ENCODE peak calls at places on chromosomes 5 and 9, in seven cellular contexts. R, A, G, X, O, Z and P are unnamed samples.

GRCh38 chr5:94153736-94154450 is 412.5 kb upstream of the POU5F2 start:
- DNase-seq in R (no peak), A (peak), G (no peak), X (no peak), O (no peak), Z (no peak), P (no peak)

GRCh38 chr5:55110156-55110680 is 7.8 kb downstream of the GZMA start:
- DNase-seq in R (no peak), A (no peak), G (no peak), X (no peak), O (no peak), Z (no peak), P (no peak)

GRCh38 chr5:135327429-135328127 is 71.5 kb downstream of the MACROH2A1 start:
- DNase-seq in R (no peak), A (no peak), G (no peak), X (no peak), O (no peak), Z (no peak), P (no peak)

GRCh38 chr5:673837-674629 is 19.1 kb downstream of the TPPP start:
- DNase-seq in R (no peak), A (no peak), G (no peak), X (no peak), O (no peak), Z (no peak), P (no peak)

GRCh38 chr5:155727512-155728145 is 599.3 kb upstream of the SGCD start:
- DNase-seq in R (peak), A (peak), G (no peak), X (no peak), O (peak), Z (no peak), P (no peak)

GRCh38 chr9:20044686-20045085 is 255.8 kb upstream of the SLC24A2 start:
- DNase-seq in R (no peak), A (peak), G (no peak), X (no peak), O (no peak), Z (no peak), P (no peak)

GRCh38 chr9:23683476-23684095 is 142.5 kb downstream of the ELAVL2 start:
- DNase-seq in R (no peak), A (peak), G (no peak), X (no peak), O (no peak), Z (no peak), P (no peak)

GRCh38 chr5:139646111-139646510 is 2.0 kb upstream of the CXXC5 start:
- DNase-seq in R (no peak), A (no peak), G (no peak), X (no peak), O (no peak), Z (no peak), P (no peak)

GRCh38 chr5:141877478-141878185 is 578 bp downstream of the PCDH1 start:
- DNase-seq in R (no peak), A (no peak), G (no peak), X (no peak), O (no peak), Z (no peak), P (no peak)

GRCh38 chr5:7372399-7372798 is 23.5 kb upstream of the ADCY2 start:
- DNase-seq in R (no peak), A (no peak), G (no peak), X (no peak), O (no peak), Z (no peak), P (no peak)

GRCh38 chr9:114790521-114790920 is 15.3 kb downstream of the TNFSF15 start:
- DNase-seq in R (no peak), A (peak), G (no peak), X (no peak), O (no peak), Z (no peak), P (no peak)

GRCh38 chr9:5736563-5737346 is 96.2 kb downstream of the ERMP1 start:
- DNase-seq in R (no peak), A (no peak), G (no peak), X (no peak), O (no peak), Z (no peak), P (no peak)

GRCh38 chr5:32754251-32754650 is 43.1 kb downstream of the NPR3 start:
- DNase-seq in R (no peak), A (no peak), G (no peak), X (no peak), O (no peak), Z (no peak), P (no peak)

GRCh38 chr5:32753051-32753450 is 41.9 kb downstream of the NPR3 start:
- DNase-seq in R (no peak), A (peak), G (no peak), X (no peak), O (no peak), Z (no peak), P (no peak)

GRCh38 chr5:32753765-32754164 is 42.6 kb downstream of the NPR3 start:
- DNase-seq in R (no peak), A (peak), G (no peak), X (no peak), O (no peak), Z (no peak), P (no peak)
- TF ChIP-seq CTCF in R (no peak), A (peak), G (no peak), X (no peak), O (no peak), Z (no peak), P (no peak)

DNA sequence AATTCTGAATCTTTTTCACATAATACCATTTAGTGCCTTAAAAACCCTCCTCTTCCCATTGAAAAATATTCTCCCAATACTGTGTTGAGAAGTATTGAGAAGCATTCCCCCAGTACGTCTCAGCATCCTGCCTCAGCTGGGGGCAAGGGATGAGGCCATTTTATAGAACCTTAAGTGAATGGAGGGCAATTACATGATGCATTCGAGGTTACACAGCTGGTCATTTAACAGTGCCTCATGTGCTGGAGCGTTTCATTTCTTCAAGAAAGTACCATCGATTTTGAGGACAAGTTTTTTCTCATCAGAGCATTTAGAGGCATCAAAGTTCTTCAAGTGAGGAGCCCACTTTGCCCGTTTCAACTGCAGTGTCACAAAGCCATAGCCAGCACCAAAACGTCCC is 135.6 kb downstream of the DOCK2 start:
- DNase-seq in R (no peak), A (peak), G (no peak), X (no peak), O (no peak), Z (no peak), P (no peak)
- TF ChIP-seq CTCF in R (no peak), A (no peak), G (no peak), X (no peak), O (no peak), Z (no peak), P (no peak)

GRCh38 chr5:27240791-27241190 is 202.4 kb upstream of the CDH9 start:
- DNase-seq in R (no peak), A (peak), G (no peak), X (no peak), O (no peak), Z (no peak), P (no peak)
- TF ChIP-seq CTCF in R (no peak), A (no peak), G (no peak), X (no peak), O (no peak), Z (no peak), P (no peak)

DNA sequence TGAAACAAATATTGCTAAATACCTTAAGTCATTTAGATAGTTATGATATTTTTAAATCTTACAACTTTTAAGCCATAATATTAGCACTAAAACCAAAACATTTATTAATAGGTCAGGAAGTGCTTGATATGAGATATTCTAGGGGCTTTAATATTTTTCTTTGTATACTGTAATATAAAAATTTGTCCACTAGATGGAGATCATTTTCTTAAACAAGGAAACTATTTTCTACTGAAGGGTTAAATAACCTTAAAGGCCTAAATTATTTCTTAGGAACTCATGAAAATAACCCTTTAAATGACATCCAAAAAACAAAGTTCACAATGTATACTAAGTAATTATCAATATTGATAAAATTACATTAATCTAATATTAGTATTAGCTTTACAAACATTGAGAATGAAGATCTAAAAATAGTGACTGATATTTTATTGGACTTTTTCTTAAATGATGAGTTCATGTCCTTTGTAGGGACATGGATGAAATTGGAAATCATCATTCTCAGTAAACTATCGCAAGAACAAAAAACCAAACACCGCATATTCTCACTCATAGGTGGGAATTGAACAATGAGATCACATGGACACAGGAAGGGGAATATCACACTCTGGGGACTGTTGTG is 635.7 kb downstream of the RAB3C start:
- DNase-seq in R (no peak), A (no peak), G (peak), X (no peak), O (peak), Z (no peak), P (no peak)
- TF ChIP-seq CTCF in R (peak), A (no peak), G (no peak), X (peak), O (peak), Z (no peak), P (no peak)

DNA sequence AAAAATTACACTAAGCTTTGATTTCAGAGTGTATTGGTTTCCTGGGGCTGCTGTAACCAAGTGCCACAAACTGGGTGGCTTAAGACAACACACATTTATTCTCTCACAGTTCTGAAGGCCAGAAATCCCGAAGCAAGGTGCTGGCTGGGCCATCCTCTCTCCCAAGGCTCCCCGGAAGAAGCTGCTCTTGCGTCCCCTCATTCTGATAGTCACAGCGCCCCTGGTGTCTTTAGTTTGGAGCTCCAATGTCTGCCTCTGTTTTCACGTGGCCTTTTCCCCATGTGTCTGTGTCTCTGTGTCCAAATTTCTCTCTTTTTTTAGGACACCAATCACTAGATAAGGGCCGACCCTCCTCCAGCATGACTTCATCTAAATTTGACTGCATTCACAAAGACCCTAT is 56.7 kb downstream of the ROPN1L start:
- DNase-seq in R (no peak), A (no peak), G (no peak), X (no peak), O (no peak), Z (no peak), P (no peak)
- TF ChIP-seq CTCF in R (no peak), A (no peak), G (no peak), X (no peak), O (no peak), Z (no peak), P (no peak)

GRCh38 chr5:30413540-30413939 is 779.9 kb upstream of the CDH6 start:
- DNase-seq in R (no peak), A (no peak), G (no peak), X (no peak), O (no peak), Z (no peak), P (no peak)
- TF ChIP-seq CTCF in R (no peak), A (no peak), G (no peak), X (no peak), O (no peak), Z (no peak), P (no peak)

GRCh38 chr9:135230386-135230765 is 142.9 kb downstream of the OLFM1 start:
- DNase-seq in R (no peak), A (no peak), G (no peak), X (no peak), O (no peak), Z (no peak), P (no peak)
- TF ChIP-seq CTCF in R (no peak), A (no peak), G (no peak), X (no peak), O (no peak), Z (no peak), P (no peak)

GRCh38 chr9:81689343-81690175 is at the start of gene TLE1:
- DNase-seq in R (peak), A (peak), G (peak), X (peak), O (peak), Z (peak), P (peak)
- TF ChIP-seq CTCF in R (no peak), A (peak), G (no peak), X (no peak), O (no peak), Z (no peak), P (no peak)

GRCh38 chr9:127162046-127162445 is 39.6 kb upstream of the ANGPTL2 start:
- DNase-seq in R (no peak), A (no peak), G (no peak), X (no peak), O (no peak), Z (no peak), P (no peak)

GRCh38 chr9:127159949-127160610 is 37.6 kb upstream of the ANGPTL2 start:
- DNase-seq in R (no peak), A (no peak), G (no peak), X (no peak), O (no peak), Z (no peak), P (no peak)

GRCh38 chr9:127162567-127163365 is 40.3 kb upstream of the ANGPTL2 start:
- DNase-seq in R (no peak), A (no peak), G (no peak), X (no peak), O (no peak), Z (no peak), P (no peak)

GRCh38 chr9:127161081-127161621 is 38.7 kb upstream of the ANGPTL2 start:
- DNase-seq in R (no peak), A (no peak), G (no peak), X (no peak), O (no peak), Z (no peak), P (peak)

DNA sequence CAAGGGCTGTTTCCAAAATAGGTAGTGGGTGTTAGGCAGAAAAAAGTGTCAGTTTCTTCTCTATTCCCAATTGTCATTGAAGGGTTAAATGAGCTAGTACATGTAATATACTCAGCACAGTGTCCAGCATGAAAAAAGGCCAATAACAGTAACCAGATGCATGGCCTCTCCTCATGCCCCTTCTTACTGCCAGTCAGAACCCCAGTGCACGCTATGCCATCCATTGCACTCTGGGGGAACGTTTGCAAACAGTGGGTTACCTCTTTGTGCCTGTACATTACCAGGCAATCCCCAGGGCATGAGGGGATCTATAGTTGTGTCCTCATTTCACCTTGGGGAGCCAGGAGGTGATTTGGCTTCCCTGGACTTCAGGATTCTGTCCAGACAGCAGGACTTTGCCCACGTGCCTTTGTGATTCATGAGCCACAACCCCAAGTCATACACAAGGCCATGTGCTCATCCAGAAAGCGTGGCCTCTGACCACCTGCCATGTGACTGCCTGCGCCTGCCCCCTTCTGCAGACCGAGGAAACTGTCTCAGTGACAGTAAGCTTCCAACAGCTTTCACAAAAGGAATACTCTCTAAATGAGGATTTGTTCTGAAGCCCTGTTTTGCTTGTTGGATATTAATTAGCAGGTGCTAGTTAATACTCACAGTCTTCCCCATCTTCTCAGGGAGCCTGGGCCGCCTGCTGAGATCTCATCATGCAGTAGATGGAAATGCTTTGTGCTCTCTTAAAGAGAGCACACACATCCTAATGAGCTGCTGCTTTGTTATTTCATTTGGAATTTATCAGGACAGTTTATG is 36.8 kb upstream of the ANGPTL2 start:
- DNase-seq in R (no peak), A (peak), G (no peak), X (no peak), O (no peak), Z (no peak), P (peak)
- TF ChIP-seq CTCF in R (no peak), A (peak), G (no peak), X (no peak), O (no peak), Z (no peak), P (no peak)